ENCODE peak calls at places on chromosomes 1 and 21, in six cellular contexts. Y is epithelial cell of esophagus; G is WTC11; E is foreskin fibroblast; N is activated CD4-positive, CD25-positive, alpha-beta regulatory T cell treated with anti-CD3 and anti-CD28 coated beads, Interleukin-2, amount 50 U/mL, for 72 hours; B is Calu3. L is an unnamed sample.
A peak's percentile ranks its signal among the peaks of the same experiment; 100 is the strongest.

GRCh38 chr1:24896596-24897262 is 33.3 kb downstream of the RUNX3 start:
- DNase-seq in Y (peak; percentile 39), G (no peak), E (no peak), N (no peak), B (no peak), L (peak; percentile 7)

GRCh38 chr1:31444725-31445448 is 31.9 kb downstream of the SERINC2 start:
- DNase-seq in Y (no peak), G (no peak), E (no peak), N (no peak), B (peak; percentile 57), L (peak; percentile 91)

GRCh38 chr1:54497338-54497737 is 50.7 kb upstream of the ACOT11 start:
- DNase-seq in Y (no peak), G (no peak), E (no peak), N (no peak), B (no peak), L (no peak)

GRCh38 chr1:68201546-68202238 is 30.6 kb downstream of the WLS start:
- DNase-seq in Y (no peak), G (no peak), E (no peak), N (no peak), B (no peak), L (no peak)

GRCh38 chr1:178962853-178963810 is 62.6 kb upstream of the FAM20B start:
- DNase-seq in Y (no peak), G (no peak), E (no peak), N (no peak), B (no peak), L (no peak)

GRCh38 chr21:43323244-43324005 is 103.5 kb downstream of the SIK1 start:
- DNase-seq in Y (no peak), G (no peak), E (no peak), N (no peak), B (no peak), L (no peak)

GRCh38 chr21:45542242-45542666 is at the start of gene SLC19A1:
- DNase-seq in Y (peak; percentile 68), G (peak; percentile 45), E (peak; percentile 66), N (peak; percentile 77), B (peak; percentile 69), L (peak; percentile 78)

GRCh38 chr21:31366825-31367224 is 22.8 kb upstream of the TIAM1 start:
- DNase-seq in Y (peak; percentile 92), G (no peak), E (peak; percentile 41), N (no peak), B (peak; percentile 51), L (no peak)

GRCh38 chr1:168949672-168950071 is 156.8 kb upstream of the ATP1B1 start:
- DNase-seq in Y (no peak), G (no peak), E (no peak), N (no peak), B (no peak), L (no peak)

GRCh38 chr21:36297938-36298572 is 21.9 kb upstream of the MORC3 start:
- DNase-seq in Y (peak; percentile 96), G (no peak), E (no peak), N (peak; percentile 61), B (peak; percentile 49), L (peak; percentile 85)

GRCh38 chr1:41320860-41321259 is 40.4 kb upstream of the FOXO6 start:
- DNase-seq in Y (no peak), G (no peak), E (no peak), N (no peak), B (no peak), L (no peak)

GRCh38 chr1:203553501-203553900 is 59.5 kb downstream of the OPTC start:
- DNase-seq in Y (no peak), G (no peak), E (no peak), N (no peak), B (no peak), L (no peak)

GRCh38 chr1:94983343-94983742 is 56.4 kb upstream of the CNN3 start:
- DNase-seq in Y (peak; percentile 89), G (no peak), E (peak; percentile 73), N (no peak), B (no peak), L (peak; percentile 43)

GRCh38 chr1:180278791-180279432 is 48.8 kb downstream of the LHX4 start:
- DNase-seq in Y (no peak), G (no peak), E (no peak), N (no peak), B (no peak), L (no peak)